ENCODE peak calls at places on chromosomes 12 and 14, in five cellular contexts. R, Z, B, I and H are unnamed samples.
A peak's percentile ranks its signal among the peaks of the same experiment; 100 is the strongest.

GRCh38 chr14:56324831-56325230 is 206.6 kb downstream of the PELI2 start:
- DNase-seq in R (no peak), Z (no peak), B (no peak), I (no peak), H (no peak)

GRCh38 chr12:92146497-92146828 is 817 bp upstream of the BTG1 start:
- DNase-seq in R (no peak), Z (no peak), B (no peak), I (no peak), H (no peak)

GRCh38 chr14:24256960-24257359 is 6.0 kb downstream of the TGM1 start:
- DNase-seq in R (no peak), Z (no peak), B (no peak), I (no peak), H (no peak)

GRCh38 chr14:100150932-100151587 is 8.4 kb downstream of the DEGS2 start:
- DNase-seq in R (no peak), Z (no peak), B (peak; percentile 57), I (no peak), H (no peak)

GRCh38 chr14:36319899-36320209 is 583 bp downstream of the MBIP start:
- DNase-seq in R (no peak), Z (no peak), B (no peak), I (no peak), H (no peak)

GRCh38 chr14:95482967-95483842 is 33.2 kb downstream of the SYNE3 start:
- DNase-seq in R (no peak), Z (peak; percentile 91), B (no peak), I (no peak), H (no peak)

GRCh38 chr12:26791328-26791791 is 41.6 kb downstream of the ITPR2 start:
- DNase-seq in R (no peak), Z (no peak), B (no peak), I (no peak), H (no peak)

GRCh38 chr12:16605666-16606116 is 271 bp downstream of the LMO3 start:
- DNase-seq in R (no peak), Z (no peak), B (no peak), I (no peak), H (peak; percentile 22)

GRCh38 chr14:58540693-58541092 is 97.1 kb upstream of the DACT1 start:
- DNase-seq in R (no peak), Z (no peak), B (no peak), I (no peak), H (no peak)

GRCh38 chr12:96751626-96752025 is 155.4 kb upstream of the NEDD1 start:
- DNase-seq in R (no peak), Z (no peak), B (no peak), I (no peak), H (no peak)

GRCh38 chr14:23123419-23123818 is 4.4 kb upstream of the CEBPE start:
- DNase-seq in R (no peak), Z (peak; percentile 67), B (no peak), I (no peak), H (no peak)

GRCh38 chr14:20873370-20874177 is 17.6 kb upstream of the RNASE3 start:
- DNase-seq in R (no peak), Z (peak; percentile 92), B (no peak), I (peak; percentile 61), H (peak; percentile 65)

GRCh38 chr14:39446131-39446744 is 14.0 kb upstream of the FBXO33 start:
- DNase-seq in R (no peak), Z (no peak), B (no peak), I (no peak), H (no peak)

GRCh38 chr12:63023926-63024325 is 89.0 kb upstream of the PPM1H start:
- DNase-seq in R (no peak), Z (no peak), B (no peak), I (no peak), H (no peak)

GRCh38 chr12:14995583-14996425 is 23.0 kb downstream of the PDE6H start:
- DNase-seq in R (no peak), Z (no peak), B (no peak), I (no peak), H (no peak)

GRCh38 chr14:52014601-52015267 is 25.4 kb downstream of the RTRAF start:
- DNase-seq in R (no peak), Z (no peak), B (no peak), I (no peak), H (peak; percentile 34)

GRCh38 chr12:68800294-68800693 is 7.7 kb upstream of the MDM2 start:
- DNase-seq in R (no peak), Z (no peak), B (no peak), I (no peak), H (no peak)

GRCh38 chr12:2551514-2551913 is 243.3 kb upstream of the FKBP4 start:
- DNase-seq in R (no peak), Z (no peak), B (no peak), I (no peak), H (no peak)

GRCh38 chr12:46786774-46787173 is 39.0 kb downstream of the SLC38A4 start:
- DNase-seq in R (no peak), Z (no peak), B (no peak), I (no peak), H (no peak)

GRCh38 chr12:65300679-65301349 is 22.3 kb downstream of the MSRB3 start:
- DNase-seq in R (no peak), Z (no peak), B (no peak), I (no peak), H (no peak)